ENCODE peak calls at places on chromosomes 4 and X, in five cellular contexts. P is psoas muscle; F is HFFc6; M is colonic mucosa; E is CD4-positive, alpha-beta T cell. Y is an unnamed sample.
A peak's percentile ranks its signal among the peaks of the same experiment; 100 is the strongest.

GRCh38 chr4:185112104-185112503 is 31.0 kb upstream of the SLC25A4 start:
- DNase-seq in P (no peak), E (no peak), F (peak; percentile 93), M (no peak), Y (no peak)

GRCh38 chrX:65902011-65902410 is 137.9 kb downstream of the VSIG4 start:
- DNase-seq in E (no peak), F (no peak), M (no peak), P (no peak), Y (no peak)

GRCh38 chrX:133218329-133218728 is at the start of gene TFDP3:
- DNase-seq in M (no peak), E (no peak), P (no peak), F (no peak), Y (no peak)

GRCh38 chrX:1248381-1249061 is 20.1 kb upstream of the CSF2RA start:
- DNase-seq in E (no peak), M (no peak), P (no peak), F (peak; percentile 35), Y (no peak)

GRCh38 chrX:133590703-133591505 is 175.6 kb upstream of the GPC4 start:
- DNase-seq in P (no peak), E (no peak), M (no peak), F (no peak), Y (no peak)

GRCh38 chr4:41124916-41125548 is 89.3 kb downstream of the APBB2 start:
- DNase-seq in F (no peak), P (no peak), M (no peak), E (no peak), Y (no peak)

GRCh38 chr4:125432078-125432477 is 117.3 kb downstream of the FAT4 start:
- DNase-seq in E (no peak), F (peak; percentile 12), M (no peak), P (no peak), Y (no peak)

GRCh38 chrX:56728752-56729151 is 291 bp upstream of the NBDY start:
- DNase-seq in M (peak; percentile 21), E (no peak), F (no peak), P (no peak), Y (no peak)

GRCh38 chr4:123014038-123014437 is 91.6 kb upstream of the NUDT6 start:
- DNase-seq in F (no peak), P (no peak), E (no peak), M (no peak), Y (no peak)

GRCh38 chr4:3387943-3388348 is 53.8 kb upstream of the HGFAC start:
- DNase-seq in E (no peak), P (peak; percentile 90), M (peak; percentile 76), F (peak; percentile 35), Y (no peak)

GRCh38 chr4:8508731-8509130 is 68.2 kb downstream of the TRMT44 start:
- DNase-seq in E (no peak), M (no peak), F (no peak), P (no peak), Y (no peak)

GRCh38 chr4:82371398-82371972 is 2.3 kb downstream of the HNRNPD start:
- DNase-seq in P (no peak), M (no peak), E (no peak), F (no peak), Y (no peak)

GRCh38 chrX:72421797-72422196 is 116.1 kb upstream of the CITED1 start:
- DNase-seq in F (no peak), P (no peak), E (no peak), M (no peak), Y (no peak)

GRCh38 chrX:67543818-67544217 is at the start of gene AR:
- DNase-seq in F (peak; percentile 64), M (peak; percentile 29), P (peak; percentile 81), E (no peak), Y (no peak)

GRCh38 chrX:24242649-24243556 is 71.0 kb downstream of the SUPT20HL2 start:
- DNase-seq in F (no peak), P (peak; percentile 77), M (peak; percentile 29), E (no peak), Y (peak; percentile 92)

GRCh38 chr4:55004831-55005230 is 120.6 kb downstream of the KDR start:
- DNase-seq in F (no peak), M (no peak), E (no peak), P (peak; percentile 60), Y (no peak)

GRCh38 chrX:123648028-123648810 is 84.6 kb downstream of the THOC2 start:
- DNase-seq in E (no peak), F (no peak), P (no peak), M (peak; percentile 56), Y (no peak)

GRCh38 chr4:2364654-2365053 is 53.8 kb downstream of the ZFYVE28 start:
- DNase-seq in P (peak; percentile 67), M (peak; percentile 28), F (peak; percentile 51), E (peak; percentile 41), Y (no peak)

GRCh38 chr4:8090312-8090711 is 68.3 kb downstream of the ABLIM2 start:
- DNase-seq in F (peak; percentile 50), P (peak; percentile 44), M (peak; percentile 90), E (no peak), Y (no peak)

GRCh38 chrX:129736491-129736890 is 2.3 kb upstream of the XPNPEP2 start:
- DNase-seq in P (no peak), M (no peak), F (no peak), E (no peak), Y (no peak)

GRCh38 chr4:78669453-78669852 is 106.7 kb upstream of the BMP2K start:
- DNase-seq in M (no peak), E (no peak), P (no peak), F (no peak), Y (no peak)

GRCh38 chr4:39933689-39934590 is 43.8 kb downstream of the PDS5A start:
- DNase-seq in F (peak; percentile 22), P (no peak), M (no peak), E (no peak), Y (no peak)

GRCh38 chr4:168318266-168318895 is at the start of gene DDX60:
- DNase-seq in E (peak; percentile 82), M (peak; percentile 86), P (peak; percentile 76), F (peak; percentile 32), Y (peak; percentile 67)

GRCh38 chr4:177107288-177107901 is 202.3 kb upstream of the NEIL3 start:
- DNase-seq in M (no peak), E (no peak), F (peak; percentile 8), P (no peak), Y (no peak)

GRCh38 chrX:150464001-150464400 is 100.9 kb downstream of the MAMLD1 start:
- DNase-seq in M (no peak), E (no peak), F (no peak), P (no peak), Y (no peak)

GRCh38 chr4:2073808-2074481 is 14.8 kb downstream of the NAT8L start:
- DNase-seq in E (no peak), M (no peak), F (no peak), P (no peak), Y (no peak)

GRCh38 chr4:145557720-145558119 is 61.5 kb upstream of the MMAA start:
- DNase-seq in E (peak; percentile 19), M (peak; percentile 51), F (peak; percentile 66), P (peak; percentile 55), Y (no peak)

GRCh38 chr4:2402053-2402452 is 16.4 kb downstream of the ZFYVE28 start:
- DNase-seq in F (peak; percentile 24), E (no peak), M (peak; percentile 91), P (peak; percentile 86), Y (no peak)

GRCh38 chr4:47465008-47465407 is 1.5 kb upstream of the COMMD8 start:
- DNase-seq in E (no peak), M (no peak), F (no peak), P (no peak), Y (peak; percentile 64)

GRCh38 chr4:175511861-175512260 is 300.2 kb downstream of the GPM6A start:
- DNase-seq in P (no peak), F (no peak), M (no peak), E (no peak), Y (no peak)

GRCh38 chr4:175504316-175504715 is 307.7 kb downstream of the GPM6A start:
- DNase-seq in F (no peak), E (no peak), P (no peak), M (no peak), Y (no peak)

GRCh38 chr4:175514174-175514573 is 297.9 kb downstream of the GPM6A start:
- DNase-seq in M (no peak), F (no peak), E (no peak), P (no peak), Y (no peak)

GRCh38 chr4:175509320-175509719 is 302.7 kb downstream of the GPM6A start:
- DNase-seq in F (no peak), M (no peak), P (no peak), E (no peak), Y (no peak)
- TF ChIP-seq CTCF in F (peak; percentile 64), M (no peak), P (no peak), E (no peak), Y (no peak)

DNA sequence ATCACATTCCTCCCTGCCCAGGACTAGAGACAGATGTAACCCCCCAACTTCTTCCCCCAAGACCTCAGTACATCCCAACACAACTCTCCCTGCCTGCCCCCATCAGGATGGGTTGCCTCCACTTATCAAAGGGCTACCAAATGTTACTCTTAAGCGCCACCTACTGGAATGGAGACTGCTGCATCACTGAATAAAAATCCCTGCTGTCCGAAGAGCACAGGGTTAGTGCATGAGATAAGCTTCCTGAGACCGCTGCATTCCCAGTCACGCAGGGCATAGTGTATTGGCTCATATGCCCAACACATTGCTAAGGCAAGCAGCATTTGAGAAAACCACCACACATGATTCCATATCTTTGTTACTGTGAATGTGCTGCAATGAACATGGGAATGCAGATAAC is 544.5 kb downstream of the PPP4R3C start:
- DNase-seq in F (no peak), P (no peak), E (no peak), M (no peak), Y (no peak)
- TF ChIP-seq CTCF in F (no peak), P (no peak), E (no peak), M (no peak), Y (peak; percentile 18)

DNA sequence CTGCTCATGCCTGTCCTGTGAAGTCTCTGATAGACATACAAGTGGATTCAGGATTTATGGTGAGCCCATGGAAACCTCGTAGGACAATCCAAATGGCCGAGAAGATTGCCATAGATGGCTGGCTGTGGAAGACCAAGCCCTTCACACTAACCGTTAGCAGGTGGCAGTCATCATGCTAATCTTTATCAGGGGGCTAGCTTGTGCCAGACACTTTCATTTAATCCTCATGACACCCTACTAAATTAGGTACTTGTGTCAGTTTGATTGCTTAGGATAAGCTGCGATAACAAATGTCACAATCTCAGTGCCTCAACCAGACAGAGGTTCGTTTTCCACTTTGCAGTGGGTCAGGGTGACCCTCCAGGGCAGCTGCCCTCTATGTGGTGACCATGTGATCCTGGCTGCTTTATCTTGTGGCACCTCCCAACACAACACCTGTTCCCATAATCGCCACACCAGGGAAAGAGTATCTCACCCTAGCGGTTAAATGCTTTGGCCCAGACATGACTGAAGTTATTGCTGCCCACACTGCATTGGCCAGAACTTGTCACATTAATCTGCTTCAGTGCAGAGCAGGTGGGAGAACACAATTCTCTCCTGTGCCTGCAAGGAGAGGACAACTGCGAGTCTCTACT is 60.8 kb downstream of the REPS2 start:
- DNase-seq in F (no peak), M (no peak), P (no peak), E (no peak), Y (no peak)
- TF ChIP-seq CTCF in F (peak; percentile 54), M (no peak), P (no peak), E (no peak), Y (peak; percentile 49)

DNA sequence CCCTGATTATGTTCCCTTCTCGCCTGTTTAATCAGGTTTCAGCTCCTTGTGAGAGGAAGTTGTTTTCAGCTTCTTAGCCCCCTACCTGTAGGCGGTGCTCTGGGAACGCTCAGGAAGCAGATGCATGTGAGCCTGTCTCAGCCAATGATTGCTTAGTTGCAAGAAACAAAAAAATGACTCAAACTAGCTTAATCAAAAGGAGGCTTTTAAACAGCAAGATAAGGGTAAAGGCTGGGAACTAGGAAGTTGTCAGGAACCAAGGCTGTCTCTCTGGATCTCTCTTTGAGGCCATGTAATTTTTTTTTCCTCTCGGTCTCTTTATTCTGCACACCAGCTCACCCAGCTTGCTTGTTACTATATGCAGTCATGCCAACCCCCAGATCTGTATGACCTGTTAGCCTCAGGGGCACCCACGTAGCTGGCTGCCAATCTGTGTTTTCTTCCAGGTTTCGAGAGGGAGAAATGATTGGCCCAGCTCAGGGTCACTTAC is 109.1 kb downstream of the PTTG2 start:
- DNase-seq in P (no peak), M (peak; percentile 85), F (peak; percentile 25), E (no peak), Y (no peak)
- TF ChIP-seq CTCF in P (no peak), M (peak; percentile 42), F (peak; percentile 57), E (peak; percentile 59), Y (peak; percentile 3)